ENCODE peak calls at places on chromosomes 4 and X, in seven cellular contexts. X is pancreas, I is cardiac fibroblast, A is ascending aorta, R is right atrium auricular region, U is neural progenitor cell, W is uterus. P is an unnamed sample.

GRCh38 chrX:95733426-95733825 is 951.2 kb upstream of the DIAPH2 start:
- DNase-seq in A (no peak), W (no peak), X (no peak), I (no peak), R (no peak), U (peak; percentile 68), P (no peak)

GRCh38 chrX:131746491-131746968 is 202.7 kb downstream of the OR13H1 start:
- DNase-seq in I (no peak), U (no peak), R (peak; percentile 86), W (peak; percentile 83), X (peak; percentile 80), A (peak; percentile 43), P (no peak)

GRCh38 chrX:23548164-23548563 is 119.1 kb upstream of the PRDX4 start:
- DNase-seq in U (no peak), A (no peak), R (no peak), X (no peak), W (no peak), I (no peak), P (no peak)

GRCh38 chr4:909821-910220 is 22.3 kb downstream of the GAK start:
- DNase-seq in W (no peak), X (no peak), A (no peak), R (no peak), U (no peak), I (no peak), P (peak; percentile 27)

GRCh38 chr4:140633154-140633553 is 64.4 kb upstream of the UCP1 start:
- DNase-seq in R (no peak), I (no peak), W (no peak), A (no peak), X (no peak), U (no peak), P (no peak)

GRCh38 chrX:56343231-56343630 is 111.1 kb downstream of the KLF8 start:
- DNase-seq in U (peak; percentile 5), A (no peak), X (no peak), I (no peak), W (no peak), R (no peak), P (no peak)

GRCh38 chrX:111182938-111183337 is 86.9 kb downstream of the PAK3 start:
- DNase-seq in R (no peak), W (no peak), U (no peak), X (no peak), I (no peak), A (no peak), P (no peak)

GRCh38 chrX:85992811-85993229 is 54.5 kb downstream of the CHM start:
- DNase-seq in X (no peak), I (peak; percentile 29), R (no peak), U (no peak), W (no peak), A (no peak), P (no peak)

GRCh38 chr4:23333556-23333945 is 556.3 kb downstream of the PPARGC1A start:
- DNase-seq in X (no peak), U (no peak), I (peak; percentile 48), W (no peak), R (no peak), A (no peak), P (no peak)

GRCh38 chr4:5730993-5731975 is 20.3 kb downstream of the EVC start:
- DNase-seq in I (peak; percentile 42), A (peak; percentile 59), U (no peak), R (no peak), X (no peak), W (no peak), P (no peak)

GRCh38 chr4:170087163-170087700 is 2.5 kb downstream of the AADAT start:
- DNase-seq in R (no peak), W (no peak), A (no peak), I (peak; percentile 19), U (no peak), X (no peak), P (no peak)

GRCh38 chr4:39255266-39255665 is 72.9 kb downstream of the WDR19 start:
- DNase-seq in I (peak; percentile 55), W (no peak), A (no peak), R (no peak), U (peak; percentile 10), X (no peak), P (no peak)

GRCh38 chrX:131264053-131264452 is 25.1 kb downstream of the IGSF1 start:
- DNase-seq in W (no peak), A (no peak), R (no peak), I (no peak), U (no peak), X (no peak), P (no peak)

GRCh38 chr4:140427104-140427918 is at the start of gene CLGN:
- DNase-seq in X (peak; percentile 65), R (no peak), W (peak; percentile 42), A (no peak), I (peak; percentile 44), U (peak; percentile 97), P (peak; percentile 73)

GRCh38 chr4:136863756-136864155 is 668.5 kb downstream of the PCDH18 start:
- DNase-seq in W (no peak), X (no peak), A (no peak), I (peak; percentile 24), U (peak; percentile 9), R (no peak), P (no peak)

GRCh38 chr4:87354168-87355102 is 31.8 kb upstream of the HSD17B13 start:
- DNase-seq in I (peak; percentile 33), A (no peak), R (no peak), U (no peak), W (peak; percentile 30), X (no peak), P (no peak)

GRCh38 chr4:109472343-109472761 is 38.7 kb downstream of the SEC24B start:
- DNase-seq in X (no peak), A (no peak), U (no peak), R (no peak), I (peak; percentile 58), W (no peak), P (no peak)

GRCh38 chrX:8639949-8640348 is 92.0 kb downstream of the ANOS1 start:
- DNase-seq in X (no peak), U (peak; percentile 18), I (no peak), A (no peak), R (no peak), W (no peak), P (no peak)

GRCh38 chrX:70434352-70434866 is 10.2 kb upstream of the DLG3 start:
- DNase-seq in W (peak; percentile 88), U (peak; percentile 92), A (peak; percentile 49), X (peak; percentile 86), I (peak; percentile 78), R (peak; percentile 85), P (peak; percentile 87)

GRCh38 chr4:71411976-71412375 is 73.2 kb downstream of the SLC4A4 start:
- DNase-seq in U (no peak), R (no peak), W (no peak), A (no peak), X (no peak), I (peak; percentile 7), P (no peak)

GRCh38 chrX:94435799-94436198 is 761.8 kb downstream of the FAM133A start:
- DNase-seq in A (no peak), U (no peak), R (no peak), W (no peak), X (no peak), I (no peak), P (no peak)

GRCh38 chr4:145887241-145887964 is 51.2 kb downstream of the ZNF827 start:
- DNase-seq in R (peak; percentile 76), X (no peak), A (no peak), U (no peak), I (peak; percentile 80), W (peak; percentile 63), P (no peak)

GRCh38 chr4:102723511-102723910 is 37.3 kb downstream of the MANBA start:
- DNase-seq in A (no peak), U (no peak), R (no peak), X (no peak), I (peak; percentile 21), W (no peak), P (no peak)

DNA sequence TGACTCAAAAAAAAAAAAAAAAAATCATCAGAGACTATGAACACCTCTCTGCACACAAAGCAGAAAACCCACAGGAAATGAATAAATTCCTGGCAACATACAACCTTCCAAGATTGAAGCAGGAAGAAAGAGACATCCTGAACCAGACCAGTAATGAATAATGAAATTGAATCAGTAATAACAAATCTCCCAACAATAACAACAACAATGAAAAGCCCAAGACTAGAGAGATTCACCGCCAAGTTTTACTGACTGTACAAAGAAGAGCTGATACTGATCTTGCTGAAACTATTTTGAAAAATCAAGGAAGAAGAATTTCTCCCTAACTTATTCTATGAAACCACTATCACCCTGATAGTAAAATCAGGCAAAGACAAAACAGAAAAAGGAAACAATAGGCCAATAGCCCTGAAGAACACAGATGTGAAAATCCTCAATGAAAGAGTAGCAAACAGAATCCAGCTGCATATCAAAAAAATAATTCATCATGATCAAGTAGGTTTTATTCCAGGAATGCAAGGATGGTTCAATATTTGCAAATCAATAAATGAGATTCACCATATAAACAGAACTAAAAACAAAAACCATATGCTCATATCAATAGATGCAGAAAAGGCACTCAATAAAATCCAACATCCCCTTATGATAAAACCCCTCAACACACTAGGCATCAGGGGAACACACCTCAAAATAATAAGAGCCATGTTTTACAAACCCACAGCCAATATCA is 31.0 kb upstream of the PLK4 start:
- DNase-seq in W (no peak), X (no peak), I (no peak), A (no peak), U (no peak), R (no peak), P (no peak)
- H3K4me3 ChIP-seq in W (no peak overlapping the region), X (no peak overlapping the region), I (no peak overlapping the region), A (no peak overlapping the region), U (no peak overlapping the region), R (no peak overlapping the region), P (no peak overlapping the region)

GRCh38 chr4:6767725-6768538 is 14.6 kb upstream of the KIAA0232 start:
- DNase-seq in R (no peak), A (no peak), W (no peak), I (no peak), X (no peak), U (no peak), P (peak; percentile 39)

GRCh38 chr4:6770581-6771228 is 11.8 kb upstream of the KIAA0232 start:
- DNase-seq in W (no peak), X (no peak), I (no peak), A (no peak), U (no peak), R (no peak), P (peak; percentile 17)

GRCh38 chr4:6769984-6770420 is 12.5 kb upstream of the KIAA0232 start:
- DNase-seq in X (no peak), A (no peak), R (no peak), W (no peak), I (no peak), U (no peak), P (peak; percentile 2)

GRCh38 chr4:6768539-6768905 is 14.0 kb upstream of the KIAA0232 start:
- DNase-seq in I (peak; percentile 39), U (no peak), R (peak; percentile 75), X (no peak), A (peak; percentile 34), W (no peak), P (peak; percentile 36)

GRCh38 chr4:6769138-6769983 is 13.2 kb upstream of the KIAA0232 start:
- DNase-seq in R (no peak), U (no peak), A (no peak), X (no peak), I (no peak), W (no peak), P (peak; percentile 18)
- TF ChIP-seq CTCF in R (no peak), U (no peak), A (no peak), X (no peak), I (no peak), W (no peak), P (no peak)

GRCh38 chrX:40268126-40268525 is 170.4 kb upstream of the BCOR start:
- DNase-seq in U (no peak), A (no peak), X (no peak), R (no peak), I (no peak), W (no peak), P (no peak)
- H3K4me3 ChIP-seq in U (no peak overlapping the region), A (no peak overlapping the region), X (no peak overlapping the region), R (no peak overlapping the region), I (no peak overlapping the region), W (no peak overlapping the region), P (no peak overlapping the region)

GRCh38 chr4:77600521-77601451 is 4.8 kb upstream of the CXCL13 start:
- DNase-seq in U (peak; percentile 64), I (peak; percentile 56), A (no peak), R (no peak), W (no peak), X (no peak), P (no peak)
- TF ChIP-seq CTCF in U (peak; percentile 80), I (peak; percentile 80), A (peak; percentile 65), R (peak; percentile 52), W (peak; percentile 48), X (peak; percentile 26), P (peak; percentile 84)

P was measured in lower lobe of right lung.